ENCODE peak calls at places on chromosomes 11 and 22, in five cellular contexts. Y is suprapubic skin, M is transverse colon, V is brain microvascular endothelial cell, R is PC-9. B is an unnamed sample.

GRCh38 chr11:7639643-7640025 is 33.7 kb downstream of the CYB5R2 start:
- DNase-seq in Y (no peak), V (no peak), R (no peak), M (peak), B (no peak)

GRCh38 chr11:3109921-3110706 is 52.9 kb upstream of the CARS1 start:
- DNase-seq in Y (peak), R (no peak), V (no peak), M (peak), B (no peak)

GRCh38 chr22:22749167-22749758 is 104.8 kb downstream of the GGTLC2 start:
- DNase-seq in V (no peak), R (no peak), Y (no peak), M (no peak), B (no peak)

GRCh38 chr11:24239930-24240329 is 256.9 kb upstream of the LUZP2 start:
- DNase-seq in Y (no peak), M (no peak), V (no peak), R (no peak), B (no peak)

GRCh38 chr11:4092031-4092430 is 2.6 kb upstream of the RRM1 start:
- DNase-seq in R (no peak), Y (no peak), V (no peak), M (no peak), B (no peak)

GRCh38 chr11:45182902-45183301 is 36.5 kb downstream of the PRDM11 start:
- DNase-seq in V (peak), Y (no peak), R (no peak), M (peak), B (peak)

GRCh38 chr22:24002272-24002671 is 3.0 kb downstream of the GSTT4 start:
- DNase-seq in R (no peak), Y (no peak), V (no peak), M (no peak), B (peak)

GRCh38 chr11:102560555-102561011 is 30.0 kb upstream of the MMP7 start:
- DNase-seq in M (peak), V (peak), Y (no peak), R (no peak), B (no peak)

GRCh38 chr11:102177974-102178631 is 67.9 kb downstream of the YAP1 start:
- DNase-seq in R (peak), M (no peak), Y (no peak), V (peak), B (peak)

GRCh38 chr22:38957808-38958207 is 399 bp downstream of the APOBEC3A start:
- DNase-seq in V (no peak), R (no peak), Y (no peak), M (no peak), B (no peak)

GRCh38 chr22:35477911-35478582 is 62.6 kb upstream of the RASD2 start:
- DNase-seq in V (peak), M (peak), R (peak), Y (no peak), B (peak)

GRCh38 chr11:110759972-110760381 is 47.7 kb upstream of the ARHGAP20 start:
- DNase-seq in M (peak), V (peak), Y (no peak), R (no peak), B (no peak)

GRCh38 chr11:71286701-71287643 is 34.6 kb upstream of the SHANK2 start:
- DNase-seq in Y (peak), M (peak), V (peak), R (no peak), B (peak)

GRCh38 chr11:100939581-100939980 is 190.0 kb downstream of the PGR start:
- DNase-seq in Y (no peak), V (no peak), R (no peak), M (no peak), B (no peak)

GRCh38 chr11:100855466-100856067 is 168.5 kb downstream of the ARHGAP42 start:
- DNase-seq in M (no peak), Y (no peak), V (no peak), R (peak), B (no peak)

GRCh38 chr11:85182437-85183109 is 444.6 kb downstream of the DLG2 start:
- DNase-seq in Y (no peak), R (no peak), V (peak), M (no peak), B (peak)

GRCh38 chr11:73413246-73413645 is 37.0 kb downstream of the RELT start:
- DNase-seq in Y (no peak), R (no peak), V (no peak), M (no peak), B (no peak)

GRCh38 chr22:36562261-36562835 is 33.4 kb upstream of the EIF3D start:
- DNase-seq in M (no peak), V (peak), R (no peak), Y (no peak), B (peak)

GRCh38 chr11:105609341-105609781 is 512 bp upstream of the GRIA4 start:
- DNase-seq in M (no peak), R (no peak), Y (no peak), V (peak), B (peak)

GRCh38 chr11:123590296-123590912 is 64.0 kb downstream of the SCN3B start:
- DNase-seq in Y (no peak), M (peak), R (peak), V (peak), B (peak)

GRCh38 chr11:945986-946385 is 20.3 kb downstream of the AP2A2 start:
- DNase-seq in V (no peak), M (no peak), R (no peak), Y (no peak), B (no peak)

GRCh38 chr11:111312076-111312475 is 13.7 kb downstream of the POU2AF3 start:
- DNase-seq in Y (no peak), R (no peak), V (no peak), M (no peak), B (no peak)

GRCh38 chr11:67538306-67538705 is 15.1 kb upstream of the CABP2 start:
- DNase-seq in V (no peak), R (no peak), M (no peak), Y (no peak), B (no peak)

GRCh38 chr11:24496371-24496727 is 504 bp upstream of the LUZP2 start:
- DNase-seq in R (no peak), V (no peak), Y (no peak), M (no peak), B (no peak)

GRCh38 chr22:46748948-46749681 is 11.1 kb upstream of the CERK start:
- DNase-seq in R (peak), M (no peak), Y (no peak), V (no peak), B (peak)

GRCh38 chr22:45318558-45319318 is 9.0 kb downstream of the FAM118A start:
- DNase-seq in Y (no peak), M (no peak), R (no peak), V (no peak), B (no peak)

GRCh38 chr11:119699227-119699626 is 29.8 kb downstream of the NECTIN1 start:
- DNase-seq in Y (no peak), R (no peak), V (no peak), M (peak), B (no peak)

GRCh38 chr11:111225871-111226270 is 19.7 kb upstream of the POU2AF2 start:
- DNase-seq in M (no peak), V (no peak), R (no peak), Y (no peak), B (no peak)

GRCh38 chr22:44393066-44393465 is 80.3 kb upstream of the SHISAL1 start:
- DNase-seq in Y (peak), R (peak), M (no peak), V (no peak), B (no peak)

GRCh38 chr11:36002196-36002595 is 58.3 kb downstream of the LDLRAD3 start:
- DNase-seq in R (no peak), Y (no peak), M (no peak), V (no peak), B (no peak)

GRCh38 chr22:33210129-33210784 is 152.1 kb upstream of the SYN3 start:
- DNase-seq in Y (no peak), V (peak), R (no peak), M (peak), B (peak)

GRCh38 chr11:71138737-71139425 is 113.5 kb downstream of the SHANK2 start:
- DNase-seq in R (no peak), Y (no peak), M (no peak), V (no peak), B (no peak)

GRCh38 chr22:39943366-39943765 is 16.8 kb upstream of the TMA7B start:
- DNase-seq in V (no peak), M (no peak), R (no peak), Y (no peak), B (no peak)

GRCh38 chr11:65650547-65651338 is 12.0 kb downstream of the RELA start:
- DNase-seq in M (no peak), V (no peak), Y (no peak), R (peak), B (no peak)

GRCh38 chr22:46269564-46269963 is 1.8 kb downstream of the TTC38 start:
- DNase-seq in R (no peak), Y (peak), V (no peak), M (no peak), B (no peak)

GRCh38 chr11:10326080-10326964 is 21.4 kb downstream of the ADM start:
- DNase-seq in M (peak), R (peak), V (no peak), Y (no peak), B (peak)

GRCh38 chr11:18105802-18106574 is at the start of gene SAAL1:
- DNase-seq in V (peak), M (peak), Y (peak), R (peak), B (peak)

GRCh38 chr22:25903294-25903693 is 161.3 kb downstream of the MYO18B start:
- DNase-seq in Y (no peak), R (no peak), V (no peak), M (no peak), B (peak)
- TF ChIP-seq CTCF in Y (no peak), R (peak), V (no peak), M (no peak), B (peak)

GRCh38 chr22:31104869-31105268 is 2.5 kb downstream of the SELENOM start:
- DNase-seq in Y (no peak), V (no peak), M (no peak), R (peak), B (no peak)
- TF ChIP-seq CTCF in Y (no peak), V (peak), M (peak), R (no peak), B (no peak)

GRCh38 chr11:42778193-42778592 is 533.6 kb upstream of the API5 start:
- DNase-seq in Y (no peak), M (no peak), V (no peak), R (no peak), B (no peak)
- TF ChIP-seq CTCF in Y (no peak), M (no peak), V (no peak), R (no peak), B (no peak)

GRCh38 chr11:59520741-59521140 is 9.4 kb downstream of the OR4D9 start:
- DNase-seq in V (no peak), M (no peak), Y (no peak), R (no peak), B (no peak)

GRCh38 chr11:59528741-59529140 is 17.4 kb downstream of the OR4D9 start:
- DNase-seq in V (no peak), R (no peak), Y (no peak), M (no peak), B (no peak)

DNA sequence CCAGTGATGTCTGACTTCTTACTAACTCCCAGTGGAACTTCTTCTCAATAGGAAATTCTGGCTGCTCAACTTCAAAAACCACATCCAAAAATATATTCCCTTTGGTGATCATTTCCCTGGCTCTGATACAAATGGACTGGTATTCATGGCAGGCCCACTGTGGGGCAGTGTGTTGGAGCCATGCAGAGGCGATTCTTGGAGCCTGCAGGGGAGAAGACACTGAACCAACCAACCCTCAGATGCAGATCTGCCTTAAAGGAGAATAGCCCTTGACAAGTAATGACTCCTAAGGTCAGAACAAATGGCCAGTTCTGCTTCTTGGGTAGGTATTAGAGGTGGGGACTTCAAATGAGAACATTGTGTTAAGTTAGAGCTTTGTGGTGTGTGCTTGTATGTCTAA is 12.2 kb downstream of the OR4D9 start:
- DNase-seq in R (no peak), V (no peak), M (no peak), Y (no peak), B (no peak)
- TF ChIP-seq CTCF in R (no peak), V (peak), M (no peak), Y (no peak), B (no peak)

GRCh38 chr22:34236527-34236926 is 316.3 kb upstream of the LARGE1 start:
- DNase-seq in V (no peak), R (no peak), M (no peak), Y (no peak), B (no peak)
- TF ChIP-seq CTCF in V (no peak), R (no peak), M (no peak), Y (no peak), B (no peak)

DNA sequence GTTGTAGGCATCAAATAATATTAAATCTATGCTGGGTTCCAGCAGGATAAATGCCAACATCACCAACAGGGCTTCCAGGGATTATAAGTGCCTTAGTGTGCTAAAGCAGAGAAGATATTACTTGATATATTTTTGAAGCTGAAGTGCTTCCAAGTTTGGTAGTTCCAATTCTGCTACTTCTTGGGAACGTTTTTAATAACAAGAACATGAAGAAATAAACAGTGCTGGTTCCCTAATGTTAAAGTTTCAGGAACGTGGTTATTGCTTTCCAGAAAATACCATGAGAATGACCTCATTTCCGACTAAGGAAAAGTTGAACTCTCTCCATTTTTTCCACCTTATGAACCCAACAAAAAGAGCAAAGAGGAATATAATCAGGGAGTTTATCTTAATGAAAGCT is 4.6 kb upstream of the RNF185 start:
- DNase-seq in R (no peak), Y (no peak), M (no peak), V (no peak), B (no peak)
- TF ChIP-seq CTCF in R (no peak), Y (no peak), M (no peak), V (no peak), B (no peak)

GRCh38 chr11:64317961-64318693 is at the start of gene PRDX5:
- DNase-seq in V (peak), Y (peak), M (peak), R (peak), B (peak)
- TF ChIP-seq CTCF in V (peak), Y (peak), M (peak), R (peak), B (no peak)

GRCh38 chr22:27726726-27727449 is 74.7 kb downstream of the MN1 start:
- DNase-seq in M (peak), R (peak), V (peak), Y (peak), B (peak)
- TF ChIP-seq CTCF in M (no peak), R (no peak), V (no peak), Y (no peak), B (no peak)